ENCODE peak calls at places on chromosomes 4 and X, in five cellular contexts. One of them, this sample, is unnamed.

GRCh38 chr4:85147481-85148076 is 181.1 kb upstream of the WDFY3 start:
- DNase-seq in HT1080: peak
- DNase-seq in AG04450: peak
- DNase-seq in MCF 10A: peak
- DNase-seq in hepatocyte: peak
- DNase-seq in this sample: peak

GRCh38 chr4:2272828-2273120 is 10.9 kb upstream of the MXD4 start:
- DNase-seq in hepatocyte: no peak
- DNase-seq in AG04450: no peak
- DNase-seq in MCF 10A: no peak
- DNase-seq in HT1080: no peak
- DNase-seq in this sample: no peak

GRCh38 chr4:183838987-183839712 is 66.0 kb upstream of the STOX2 start:
- DNase-seq in MCF 10A: peak
- DNase-seq in HT1080: no peak
- DNase-seq in AG04450: no peak
- DNase-seq in hepatocyte: peak
- DNase-seq in this sample: no peak

GRCh38 chr4:71559957-71560541 is 221.2 kb downstream of the SLC4A4 start:
- DNase-seq in hepatocyte: no peak
- DNase-seq in MCF 10A: no peak
- DNase-seq in AG04450: no peak
- DNase-seq in HT1080: peak
- DNase-seq in this sample: no peak

GRCh38 chrX:12497832-12498591 is 293.2 kb upstream of the PRPS2 start:
- DNase-seq in MCF 10A: peak
- DNase-seq in HT1080: no peak
- DNase-seq in AG04450: no peak
- DNase-seq in hepatocyte: peak
- DNase-seq in this sample: no peak

GRCh38 chr4:122703868-122704267 is 28.6 kb upstream of the BBS12 start:
- DNase-seq in hepatocyte: no peak
- DNase-seq in MCF 10A: peak
- DNase-seq in AG04450: no peak
- DNase-seq in HT1080: no peak
- DNase-seq in this sample: no peak

GRCh38 chrX:97628807-97629596 is 745.3 kb downstream of the RPA4 start:
- DNase-seq in MCF 10A: no peak
- DNase-seq in AG04450: no peak
- DNase-seq in hepatocyte: peak
- DNase-seq in HT1080: no peak
- DNase-seq in this sample: no peak

GRCh38 chr4:3098346-3098745 is 23.9 kb downstream of the HTT start:
- DNase-seq in HT1080: no peak
- DNase-seq in AG04450: no peak
- DNase-seq in MCF 10A: no peak
- DNase-seq in hepatocyte: no peak
- DNase-seq in this sample: no peak

GRCh38 chr4:57119054-57119651 is 9.0 kb upstream of the IGFBP7 start:
- DNase-seq in hepatocyte: peak
- DNase-seq in MCF 10A: peak
- DNase-seq in AG04450: peak
- DNase-seq in HT1080: peak
- DNase-seq in this sample: peak

GRCh38 chrX:109190542-109190941 is 291.3 kb downstream of the GUCY2F start:
- DNase-seq in AG04450: no peak
- DNase-seq in HT1080: no peak
- DNase-seq in MCF 10A: no peak
- DNase-seq in hepatocyte: no peak
- DNase-seq in this sample: no peak

GRCh38 chrX:9195199-9195880 is 161.4 kb upstream of the FAM9B start:
- DNase-seq in hepatocyte: peak
- DNase-seq in MCF 10A: no peak
- DNase-seq in HT1080: no peak
- DNase-seq in AG04450: no peak
- DNase-seq in this sample: no peak

GRCh38 chr4:119559044-119559647 is 69.5 kb downstream of the PDE5A start:
- DNase-seq in AG04450: no peak
- DNase-seq in HT1080: peak
- DNase-seq in MCF 10A: peak
- DNase-seq in hepatocyte: peak
- DNase-seq in this sample: peak

GRCh38 chrX:69173906-69174305 is 8.7 kb upstream of the PJA1 start:
- DNase-seq in hepatocyte: no peak
- DNase-seq in HT1080: no peak
- DNase-seq in AG04450: no peak
- DNase-seq in MCF 10A: no peak
- DNase-seq in this sample: no peak

GRCh38 chr4:56468097-56468422 is 643 bp downstream of the SRP72 start:
- DNase-seq in AG04450: no peak
- DNase-seq in hepatocyte: peak
- DNase-seq in MCF 10A: peak
- DNase-seq in HT1080: peak
- DNase-seq in this sample: peak

GRCh38 chr4:81491943-81492342 is 20.2 kb upstream of the RASGEF1B start:
- DNase-seq in HT1080: no peak
- DNase-seq in MCF 10A: no peak
- DNase-seq in hepatocyte: no peak
- DNase-seq in AG04450: no peak
- DNase-seq in this sample: peak

GRCh38 chr4:40811886-40812857 is 62.4 kb downstream of the NSUN7 start:
- DNase-seq in AG04450: no peak
- DNase-seq in hepatocyte: no peak
- DNase-seq in HT1080: no peak
- DNase-seq in MCF 10A: peak
- DNase-seq in this sample: no peak

GRCh38 chr4:62912531-62912930 is 1496.7 kb downstream of the TECRL start:
- DNase-seq in MCF 10A: peak
- DNase-seq in HT1080: no peak
- DNase-seq in hepatocyte: peak
- DNase-seq in AG04450: no peak
- DNase-seq in this sample: no peak

GRCh38 chr4:119795986-119796578 is 167.5 kb upstream of the PDE5A start:
- DNase-seq in hepatocyte: no peak
- DNase-seq in MCF 10A: no peak
- DNase-seq in AG04450: no peak
- DNase-seq in HT1080: no peak
- DNase-seq in this sample: no peak

GRCh38 chr4:84451546-84451945 is 47.5 kb downstream of the NKX6-1 start:
- DNase-seq in AG04450: no peak
- DNase-seq in HT1080: peak
- DNase-seq in hepatocyte: peak
- DNase-seq in MCF 10A: peak
- DNase-seq in this sample: no peak

GRCh38 chrX:30971761-30972603 is 82.9 kb upstream of the TAB3 start:
- DNase-seq in AG04450: peak
- DNase-seq in hepatocyte: peak
- DNase-seq in MCF 10A: peak
- DNase-seq in HT1080: peak
- DNase-seq in this sample: peak

GRCh38 chrX:39619182-39620009 is 478.4 kb downstream of the BCOR start:
- DNase-seq in MCF 10A: peak
- DNase-seq in AG04450: no peak
- DNase-seq in HT1080: no peak
- DNase-seq in hepatocyte: peak
- DNase-seq in this sample: no peak

GRCh38 chr4:94534401-94535312 is 82.9 kb downstream of the PDLIM5 start:
- DNase-seq in AG04450: no peak
- DNase-seq in hepatocyte: peak
- DNase-seq in MCF 10A: no peak
- DNase-seq in HT1080: no peak
- DNase-seq in this sample: no peak

GRCh38 chr4:59238212-59238611 is 1961.9 kb upstream of the ADGRL3 start:
- DNase-seq in AG04450: no peak
- DNase-seq in hepatocyte: no peak
- DNase-seq in HT1080: no peak
- DNase-seq in MCF 10A: no peak
- DNase-seq in this sample: no peak

GRCh38 chr4:155809835-155810234 is 51.0 kb downstream of the GUCY1B1 start:
- DNase-seq in HT1080: peak
- DNase-seq in AG04450: peak
- DNase-seq in MCF 10A: peak
- DNase-seq in hepatocyte: peak
- DNase-seq in this sample: peak

GRCh38 chr4:5524900-5525299 is 183.5 kb downstream of the EVC2 start:
- DNase-seq in hepatocyte: no peak
- DNase-seq in HT1080: no peak
- DNase-seq in AG04450: no peak
- DNase-seq in MCF 10A: peak
- DNase-seq in this sample: peak

GRCh38 chr4:41359069-41359769 is 102.5 kb downstream of the UCHL1 start:
- DNase-seq in AG04450: no peak
- DNase-seq in hepatocyte: no peak
- DNase-seq in HT1080: no peak
- DNase-seq in MCF 10A: no peak
- DNase-seq in this sample: no peak

GRCh38 chr4:1244978-1245471 is 3.9 kb downstream of the CTBP1 start:
- DNase-seq in hepatocyte: no peak
- DNase-seq in AG04450: no peak
- DNase-seq in MCF 10A: no peak
- DNase-seq in HT1080: no peak
- DNase-seq in this sample: no peak

GRCh38 chrX:107482046-107482445 is 32.6 kb downstream of the FRMPD3 start:
- DNase-seq in MCF 10A: no peak
- DNase-seq in hepatocyte: no peak
- DNase-seq in HT1080: no peak
- DNase-seq in AG04450: no peak
- DNase-seq in this sample: no peak

GRCh38 chr4:3402409-3403103 is 39.2 kb upstream of the HGFAC start:
- DNase-seq in hepatocyte: no peak
- DNase-seq in HT1080: peak
- DNase-seq in AG04450: no peak
- DNase-seq in MCF 10A: no peak
- DNase-seq in this sample: peak

GRCh38 chr4:35163189-35163588 is 1081.1 kb downstream of the ARAP2 start:
- DNase-seq in AG04450: no peak
- DNase-seq in MCF 10A: no peak
- DNase-seq in hepatocyte: no peak
- DNase-seq in HT1080: no peak
- DNase-seq in this sample: no peak

GRCh38 chrX:118058924-118059323 is 57.7 kb downstream of the KLHL13 start:
- DNase-seq in AG04450: no peak
- DNase-seq in hepatocyte: no peak
- DNase-seq in MCF 10A: no peak
- DNase-seq in HT1080: no peak
- DNase-seq in this sample: peak

GRCh38 chrX:44071847-44072545 is 98.8 kb upstream of the NDP start:
- DNase-seq in hepatocyte: peak
- DNase-seq in MCF 10A: peak
- DNase-seq in AG04450: no peak
- DNase-seq in HT1080: peak
- DNase-seq in this sample: peak